ENCODE peak calls at places on chromosomes 11 and 22, in six cellular contexts. One of them, this sample, is unnamed.

GRCh38 chr11:35868491-35868890 is 75.4 kb upstream of the LDLRAD3 start:
- DNase-seq in CD8-positive, alpha-beta T cell: no peak
- DNase-seq in cardiac muscle cell: no peak
- DNase-seq in tibial artery: no peak
- DNase-seq in pancreas: no peak
- DNase-seq in GM23248: no peak
- DNase-seq in this sample: no peak

GRCh38 chr11:105245781-105246315 is 106.3 kb upstream of the CARD18 start:
- DNase-seq in cardiac muscle cell: no peak
- DNase-seq in pancreas: no peak
- DNase-seq in tibial artery: no peak
- DNase-seq in GM23248: no peak
- DNase-seq in CD8-positive, alpha-beta T cell: no peak
- DNase-seq in this sample: no peak

GRCh38 chr11:47991266-47991830 is 11.0 kb downstream of the PTPRJ start:
- DNase-seq in CD8-positive, alpha-beta T cell: peak
- DNase-seq in pancreas: peak
- DNase-seq in tibial artery: no peak
- DNase-seq in cardiac muscle cell: peak
- DNase-seq in GM23248: no peak
- DNase-seq in this sample: no peak

GRCh38 chr22:44659140-44659539 is 42.9 kb upstream of the PRR5 start:
- DNase-seq in GM23248: peak
- DNase-seq in tibial artery: no peak
- DNase-seq in pancreas: no peak
- DNase-seq in CD8-positive, alpha-beta T cell: no peak
- DNase-seq in cardiac muscle cell: no peak
- DNase-seq in this sample: no peak

GRCh38 chr11:2298795-2299747 is 2.6 kb downstream of the C11orf21 start:
- DNase-seq in cardiac muscle cell: peak
- DNase-seq in GM23248: no peak
- DNase-seq in tibial artery: no peak
- DNase-seq in CD8-positive, alpha-beta T cell: peak
- DNase-seq in pancreas: no peak
- DNase-seq in this sample: peak

GRCh38 chr11:3163241-3163981 is 1.7 kb downstream of the OSBPL5 start:
- DNase-seq in tibial artery: peak
- DNase-seq in cardiac muscle cell: no peak
- DNase-seq in GM23248: peak
- DNase-seq in CD8-positive, alpha-beta T cell: no peak
- DNase-seq in pancreas: peak
- DNase-seq in this sample: no peak

GRCh38 chr22:46008291-46008690 is 31.3 kb upstream of the WNT7B start:
- DNase-seq in CD8-positive, alpha-beta T cell: no peak
- DNase-seq in GM23248: peak
- DNase-seq in pancreas: no peak
- DNase-seq in tibial artery: no peak
- DNase-seq in cardiac muscle cell: no peak
- DNase-seq in this sample: no peak

GRCh38 chr11:19088791-19089190 is 28.2 kb upstream of the ZDHHC13 start:
- DNase-seq in tibial artery: no peak
- DNase-seq in cardiac muscle cell: no peak
- DNase-seq in pancreas: no peak
- DNase-seq in CD8-positive, alpha-beta T cell: no peak
- DNase-seq in GM23248: no peak
- DNase-seq in this sample: no peak

GRCh38 chr11:35111171-35112055 is 27.6 kb upstream of the CD44 start:
- DNase-seq in CD8-positive, alpha-beta T cell: no peak
- DNase-seq in tibial artery: no peak
- DNase-seq in GM23248: peak
- DNase-seq in pancreas: peak
- DNase-seq in cardiac muscle cell: no peak
- DNase-seq in this sample: no peak

GRCh38 chr11:126360049-126360446 is 4.6 kb downstream of the ST3GAL4 start:
- DNase-seq in tibial artery: no peak
- DNase-seq in cardiac muscle cell: no peak
- DNase-seq in CD8-positive, alpha-beta T cell: no peak
- DNase-seq in pancreas: no peak
- DNase-seq in GM23248: peak
- DNase-seq in this sample: no peak

GRCh38 chr11:126362879-126363655 is 7.6 kb downstream of the ST3GAL4 start:
- DNase-seq in GM23248: no peak
- DNase-seq in CD8-positive, alpha-beta T cell: no peak
- DNase-seq in cardiac muscle cell: no peak
- DNase-seq in tibial artery: no peak
- DNase-seq in pancreas: no peak
- DNase-seq in this sample: no peak

GRCh38 chr11:126363706-126364245 is 8.3 kb downstream of the ST3GAL4 start:
- DNase-seq in CD8-positive, alpha-beta T cell: no peak
- DNase-seq in GM23248: no peak
- DNase-seq in cardiac muscle cell: no peak
- DNase-seq in pancreas: no peak
- DNase-seq in tibial artery: no peak
- DNase-seq in this sample: no peak

GRCh38 chr11:126359431-126360048 is 4.1 kb downstream of the ST3GAL4 start:
- DNase-seq in CD8-positive, alpha-beta T cell: no peak
- DNase-seq in pancreas: peak
- DNase-seq in cardiac muscle cell: no peak
- DNase-seq in GM23248: peak
- DNase-seq in tibial artery: peak
- DNase-seq in this sample: peak

GRCh38 chr11:126361400-126361799 is 5.9 kb downstream of the ST3GAL4 start:
- DNase-seq in GM23248: no peak
- DNase-seq in cardiac muscle cell: no peak
- DNase-seq in CD8-positive, alpha-beta T cell: no peak
- DNase-seq in pancreas: no peak
- DNase-seq in tibial artery: no peak
- DNase-seq in this sample: no peak
- H3K27ac ChIP-seq in GM23248: no peak
- H3K27ac ChIP-seq in cardiac muscle cell: no peak
- H3K27ac ChIP-seq in CD8-positive, alpha-beta T cell: no peak
- H3K27ac ChIP-seq in pancreas: no peak
- H3K27ac ChIP-seq in tibial artery: no peak
- H3K27ac ChIP-seq in this sample: no peak

GRCh38 chr11:118604566-118604965 is 2.8 kb upstream of the PHLDB1 start:
- DNase-seq in cardiac muscle cell: no peak
- DNase-seq in CD8-positive, alpha-beta T cell: no peak
- DNase-seq in tibial artery: no peak
- DNase-seq in pancreas: no peak
- DNase-seq in GM23248: no peak
- DNase-seq in this sample: no peak
- H3K27ac ChIP-seq in cardiac muscle cell: peak
- H3K27ac ChIP-seq in CD8-positive, alpha-beta T cell: no peak
- H3K27ac ChIP-seq in tibial artery: peak
- H3K27ac ChIP-seq in pancreas: peak
- H3K27ac ChIP-seq in GM23248: peak
- H3K27ac ChIP-seq in this sample: peak

DNA sequence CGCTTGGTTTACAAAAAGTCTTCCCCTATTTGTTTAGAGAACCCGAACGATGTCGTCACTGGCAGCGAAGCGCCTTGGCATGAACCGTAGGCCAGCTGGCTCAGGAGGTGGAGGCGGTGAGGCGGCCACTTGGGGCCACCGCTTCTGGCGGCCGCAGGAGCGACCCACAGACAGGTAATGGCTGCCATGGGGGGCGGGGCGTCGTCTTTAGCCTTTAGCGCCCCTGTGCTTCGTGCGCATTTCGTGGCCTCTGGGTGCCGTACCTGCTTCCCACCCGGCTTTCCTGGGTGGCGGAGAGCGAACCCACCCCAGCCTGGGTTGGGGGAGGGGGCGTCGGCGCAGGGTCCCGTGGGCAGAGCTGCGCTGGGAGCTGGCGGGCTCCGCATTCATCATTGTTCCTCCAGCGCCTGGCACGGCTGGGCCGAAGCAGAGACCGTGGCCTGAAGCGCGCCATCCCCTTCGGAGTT is 470 bp upstream of the OSBP2 start:
- DNase-seq in CD8-positive, alpha-beta T cell: peak
- DNase-seq in cardiac muscle cell: peak
- DNase-seq in tibial artery: no peak
- DNase-seq in pancreas: peak
- DNase-seq in GM23248: peak
- DNase-seq in this sample: peak
- H3K27ac ChIP-seq in CD8-positive, alpha-beta T cell: peak
- H3K27ac ChIP-seq in cardiac muscle cell: peak
- H3K27ac ChIP-seq in tibial artery: no peak
- H3K27ac ChIP-seq in pancreas: peak
- H3K27ac ChIP-seq in GM23248: no peak
- H3K27ac ChIP-seq in this sample: peak

GRCh38 chr11:16293204-16293681 is 63.1 kb downstream of the SOX6 start:
- DNase-seq in GM23248: no peak
- DNase-seq in tibial artery: no peak
- DNase-seq in CD8-positive, alpha-beta T cell: no peak
- DNase-seq in cardiac muscle cell: peak
- DNase-seq in pancreas: no peak
- DNase-seq in this sample: no peak

GRCh38 chr11:16291729-16292128 is 64.6 kb downstream of the SOX6 start:
- DNase-seq in pancreas: no peak
- DNase-seq in cardiac muscle cell: no peak
- DNase-seq in tibial artery: no peak
- DNase-seq in CD8-positive, alpha-beta T cell: no peak
- DNase-seq in GM23248: no peak
- DNase-seq in this sample: no peak

GRCh38 chr11:16289541-16289940 is 66.8 kb downstream of the SOX6 start:
- DNase-seq in cardiac muscle cell: no peak
- DNase-seq in pancreas: no peak
- DNase-seq in CD8-positive, alpha-beta T cell: no peak
- DNase-seq in tibial artery: no peak
- DNase-seq in GM23248: no peak
- DNase-seq in this sample: no peak

GRCh38 chr11:16295592-16295991 is 60.8 kb downstream of the SOX6 start:
- DNase-seq in CD8-positive, alpha-beta T cell: no peak
- DNase-seq in cardiac muscle cell: no peak
- DNase-seq in tibial artery: no peak
- DNase-seq in GM23248: no peak
- DNase-seq in pancreas: no peak
- DNase-seq in this sample: no peak

DNA sequence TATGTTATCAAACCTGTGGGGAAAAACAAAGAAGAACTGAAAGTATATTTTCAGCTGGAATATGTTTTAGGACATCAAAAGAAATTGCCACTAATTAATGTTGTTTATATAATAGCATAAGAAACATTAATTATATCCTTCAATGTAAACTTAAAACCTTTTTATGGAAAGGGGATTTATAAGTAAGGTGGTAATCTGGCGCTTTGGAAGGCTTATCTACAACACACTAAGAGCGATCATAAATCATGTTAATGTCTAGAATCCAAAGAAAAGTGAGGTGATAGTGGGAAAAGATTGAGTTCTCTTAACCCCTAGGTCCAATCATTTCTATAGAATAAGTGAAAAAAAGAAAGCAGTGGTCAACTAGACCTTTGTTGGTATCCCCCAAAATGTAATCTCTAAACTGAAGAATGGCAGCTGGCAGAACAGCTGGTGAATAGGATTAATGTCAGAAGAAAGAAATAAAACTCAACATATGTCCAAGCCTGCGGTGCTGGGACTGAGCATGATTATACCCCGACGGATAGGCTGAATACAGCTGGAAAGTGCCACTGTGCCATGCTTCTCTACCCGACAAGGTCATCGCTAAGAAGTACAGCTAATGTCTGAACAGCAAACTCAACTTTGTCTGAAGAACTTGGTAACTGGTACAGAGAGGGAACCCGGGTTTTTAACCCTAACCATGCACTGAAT is 64.0 kb downstream of the SOX6 start:
- DNase-seq in tibial artery: no peak
- DNase-seq in GM23248: no peak
- DNase-seq in pancreas: no peak
- DNase-seq in cardiac muscle cell: no peak
- DNase-seq in CD8-positive, alpha-beta T cell: no peak
- DNase-seq in this sample: no peak
- H3K27ac ChIP-seq in tibial artery: no peak
- H3K27ac ChIP-seq in GM23248: no peak
- H3K27ac ChIP-seq in pancreas: no peak
- H3K27ac ChIP-seq in cardiac muscle cell: peak
- H3K27ac ChIP-seq in CD8-positive, alpha-beta T cell: no peak
- H3K27ac ChIP-seq in this sample: no peak

This sample was measured in testis.